ENCODE peak calls at places on chromosome 9, in four cellular contexts. U, H, Y and C are unnamed samples.

GRCh38 chr9:135565636-135566035 is 4.1 kb downstream of the PAEP start:
- DNase-seq in U (no peak), H (no peak), Y (no peak), C (no peak)

GRCh38 chr9:88628114-88628513 is 93.1 kb downstream of the NXNL2 start:
- DNase-seq in U (no peak), H (no peak), Y (no peak), C (no peak)

GRCh38 chr9:87725900-87726709 is at the start of gene CTSL:
- DNase-seq in U (peak), H (peak), Y (peak), C (no peak)

GRCh38 chr9:134626576-134627416 is 14.8 kb upstream of the COL5A1 start:
- DNase-seq in U (no peak), H (no peak), Y (peak), C (peak)

GRCh38 chr9:26954050-26954508 is 2.1 kb upstream of the IFT74 start:
- DNase-seq in U (no peak), H (no peak), Y (peak), C (no peak)

GRCh38 chr9:132631280-132631679 is 38.5 kb downstream of the DDX31 start:
- DNase-seq in U (no peak), H (no peak), Y (peak), C (no peak)

GRCh38 chr9:83469722-83470121 is 68.5 kb downstream of the FRMD3 start:
- DNase-seq in U (no peak), H (no peak), Y (no peak), C (no peak)

GRCh38 chr9:76218868-76219462 is 175.3 kb downstream of the RFK start:
- DNase-seq in U (no peak), H (no peak), Y (no peak), C (no peak)

GRCh38 chr9:33233659-33234335 is 6.2 kb upstream of the SPINK4 start:
- DNase-seq in U (no peak), H (peak), Y (peak), C (no peak)

GRCh38 chr9:4821994-4822544 is 29.3 kb downstream of the RCL1 start:
- DNase-seq in U (no peak), H (no peak), Y (no peak), C (no peak)

GRCh38 chr9:38183994-38184568 is 115.1 kb upstream of the SHB start:
- DNase-seq in U (no peak), H (no peak), Y (peak), C (no peak)

GRCh38 chr9:77375956-77376532 is 198.7 kb downstream of the VPS13A start:
- DNase-seq in U (no peak), H (no peak), Y (no peak), C (peak)

GRCh38 chr9:5918460-5918859 is 27.8 kb downstream of the MLANA start:
- DNase-seq in U (no peak), H (no peak), Y (no peak), C (no peak)

GRCh38 chr9:14209399-14209990 is 104.4 kb downstream of the NFIB start:
- DNase-seq in U (peak), H (no peak), Y (peak), C (no peak)

GRCh38 chr9:19748278-19749126 is 40.3 kb downstream of the SLC24A2 start:
- DNase-seq in U (no peak), H (no peak), Y (no peak), C (no peak)

GRCh38 chr9:14399736-14400657 is 86.1 kb upstream of the NFIB start:
- DNase-seq in U (no peak), H (no peak), Y (peak), C (no peak)

GRCh38 chr9:127417130-127418036 is 6.8 kb upstream of the ZNF79 start:
- DNase-seq in U (no peak), H (no peak), Y (peak), C (no peak)

GRCh38 chr9:102911185-102911584 is 83.9 kb upstream of the CYLC2 start:
- DNase-seq in U (no peak), H (no peak), Y (no peak), C (no peak)

GRCh38 chr9:108412755-108413154 is 443.0 kb downstream of the ACTL7B start:
- DNase-seq in U (no peak), H (no peak), Y (no peak), C (no peak)

GRCh38 chr9:73050887-73051550 is 98.2 kb upstream of the ALDH1A1 start:
- DNase-seq in U (peak), H (peak), Y (no peak), C (no peak)

GRCh38 chr9:36191290-36191645 is 547 bp downstream of the CLTA start:
- DNase-seq in U (no peak), H (no peak), Y (peak), C (no peak)

GRCh38 chr9:119004618-119004990 is 364.6 kb downstream of the BRINP1 start:
- DNase-seq in U (no peak), H (no peak), Y (peak), C (no peak)